ENCODE peak calls at places on chromosomes 6 and 20, in seven cellular contexts. F, T, V, M, E, Y and B are unnamed samples.

GRCh38 chr6:168542301-168542700 is 101.3 kb downstream of the SMOC2 start:
- DNase-seq in F (peak), T (no peak), V (no peak), M (no peak), E (peak), Y (no peak), B (no peak)

GRCh38 chr20:16028923-16029322 is 544.3 kb downstream of the KIF16B start:
- DNase-seq in F (no peak), T (no peak), V (no peak), M (no peak), E (no peak), Y (no peak), B (no peak)

GRCh38 chr6:139944131-139944530 is 569.7 kb upstream of the CITED2 start:
- DNase-seq in F (no peak), T (no peak), V (no peak), M (no peak), E (no peak), Y (no peak), B (no peak)

GRCh38 chr6:42166444-42167141 is 6.6 kb upstream of the GUCA1A start:
- DNase-seq in F (peak), T (peak), V (peak), M (peak), E (peak), Y (peak), B (no peak)

GRCh38 chr6:170505306-170505705 is 47.8 kb downstream of the PSMB1 start:
- DNase-seq in F (no peak), T (no peak), V (no peak), M (no peak), E (no peak), Y (no peak), B (no peak)

GRCh38 chr20:17629678-17630089 is 52.4 kb downstream of the RRBP1 start:
- DNase-seq in F (no peak), T (no peak), V (no peak), M (no peak), E (no peak), Y (no peak), B (no peak)

GRCh38 chr6:15296735-15297134 is 50.9 kb downstream of the JARID2 start:
- DNase-seq in F (no peak), T (no peak), V (no peak), M (no peak), E (no peak), Y (no peak), B (no peak)

GRCh38 chr20:24949756-24950127 is 673 bp downstream of the CST7 start:
- DNase-seq in F (no peak), T (no peak), V (no peak), M (no peak), E (no peak), Y (no peak), B (no peak)

GRCh38 chr6:37134622-37135191 is 35.2 kb upstream of the PIM1 start:
- DNase-seq in F (peak), T (no peak), V (peak), M (no peak), E (peak), Y (peak), B (peak)

GRCh38 chr6:13531956-13532355 is 42.4 kb upstream of the SIRT5 start:
- DNase-seq in F (no peak), T (no peak), V (no peak), M (no peak), E (no peak), Y (no peak), B (no peak)

DNA sequence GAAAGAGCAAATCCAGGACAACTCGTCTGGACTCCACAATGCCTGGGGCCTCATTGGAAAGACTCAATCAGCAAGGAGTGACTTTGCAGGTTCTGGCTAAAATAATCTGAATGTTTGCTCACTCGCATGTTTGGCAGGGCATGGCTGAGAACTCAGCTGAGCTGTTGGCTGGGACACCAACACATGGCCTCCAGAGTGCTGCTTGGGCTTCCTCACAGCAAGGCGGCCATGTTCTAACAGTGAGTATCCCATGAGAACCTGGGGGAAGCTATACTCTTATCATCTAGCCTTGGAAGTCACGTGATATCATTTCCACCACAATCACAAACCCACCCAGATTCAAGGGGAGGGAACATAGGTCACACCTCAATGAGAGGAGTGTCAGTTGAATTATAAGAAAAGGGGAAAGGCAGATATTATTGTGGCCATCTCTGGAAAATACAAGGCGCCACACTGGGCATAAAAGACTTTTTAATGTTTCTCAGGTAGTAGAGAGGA is 23.1 kb upstream of the SHLD1 start:
- DNase-seq in F (no peak), T (no peak), V (no peak), M (no peak), E (no peak), Y (no peak), B (no peak)
- H3K4me3 ChIP-seq in F (no peak), T (no peak), V (no peak), M (no peak), E (no peak), Y (no peak), B (no peak)

GRCh38 chr20:21706345-21707195 is 1.1 kb downstream of the PAX1 start:
- DNase-seq in F (no peak), T (no peak), V (no peak), M (no peak), E (no peak), Y (no peak), B (no peak)

GRCh38 chr20:21704408-21705385 is 767 bp upstream of the PAX1 start:
- DNase-seq in F (no peak), T (no peak), V (no peak), M (no peak), E (no peak), Y (no peak), B (no peak)

GRCh38 chr20:21703740-21704407 is 1.6 kb upstream of the PAX1 start:
- DNase-seq in F (no peak), T (no peak), V (no peak), M (no peak), E (no peak), Y (no peak), B (no peak)

GRCh38 chr20:21707267-21707666 is 1.8 kb downstream of the PAX1 start:
- DNase-seq in F (no peak), T (no peak), V (no peak), M (no peak), E (no peak), Y (no peak), B (no peak)

GRCh38 chr20:21705466-21706344 is at the start of gene PAX1:
- DNase-seq in F (no peak), T (no peak), V (no peak), M (peak), E (no peak), Y (no peak), B (no peak)
- H3K4me3 ChIP-seq in F (no peak), T (peak), V (no peak), M (peak), E (no peak), Y (no peak), B (no peak)

GRCh38 chr6:135085700-135086413 is 31.2 kb upstream of the HBS1L start:
- DNase-seq in F (no peak), T (no peak), V (no peak), M (no peak), E (no peak), Y (no peak), B (no peak)
- H3K4me3 ChIP-seq in F (no peak), T (no peak), V (no peak), M (no peak), E (no peak), Y (peak), B (no peak)

GRCh38 chr6:104941694-104942177 is 15.2 kb upstream of the LIN28B start:
- DNase-seq in F (no peak), T (no peak), V (peak), M (peak), E (no peak), Y (no peak), B (no peak)

GRCh38 chr6:104940881-104941693 is 15.8 kb upstream of the LIN28B start:
- DNase-seq in F (peak), T (no peak), V (peak), M (peak), E (peak), Y (peak), B (no peak)

GRCh38 chr6:104936766-104937535 is 20.0 kb upstream of the LIN28B start:
- DNase-seq in F (no peak), T (no peak), V (no peak), M (no peak), E (no peak), Y (no peak), B (no peak)

GRCh38 chr6:104940238-104940880 is 16.5 kb upstream of the LIN28B start:
- DNase-seq in F (no peak), T (no peak), V (peak), M (peak), E (no peak), Y (no peak), B (no peak)
- H3K4me3 ChIP-seq in F (peak), T (peak), V (peak), M (peak), E (peak), Y (peak), B (peak)

DNA sequence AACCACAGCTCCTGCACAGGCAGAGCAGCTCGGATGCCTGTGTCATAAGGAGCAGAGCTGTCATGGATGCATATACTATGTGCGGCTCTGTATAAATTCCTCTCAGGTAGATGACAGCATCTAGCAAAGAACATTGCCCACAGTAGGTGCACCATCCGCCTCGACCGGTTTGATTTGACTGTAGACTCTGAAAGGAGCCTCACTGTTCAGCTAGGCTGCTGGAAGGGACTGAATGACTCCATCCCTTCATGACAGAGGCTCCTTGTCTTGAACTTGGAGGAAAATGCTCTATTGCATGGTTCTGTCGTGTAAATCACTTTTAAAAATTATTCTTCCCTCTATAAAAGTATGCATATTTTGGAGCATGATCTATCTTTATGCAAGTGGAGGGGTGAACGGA is 128.8 kb upstream of the QKI start:
- DNase-seq in F (no peak), T (no peak), V (no peak), M (no peak), E (no peak), Y (no peak), B (no peak)
- H3K4me3 ChIP-seq in F (no peak), T (no peak), V (no peak), M (no peak), E (no peak), Y (no peak), B (no peak)

DNA sequence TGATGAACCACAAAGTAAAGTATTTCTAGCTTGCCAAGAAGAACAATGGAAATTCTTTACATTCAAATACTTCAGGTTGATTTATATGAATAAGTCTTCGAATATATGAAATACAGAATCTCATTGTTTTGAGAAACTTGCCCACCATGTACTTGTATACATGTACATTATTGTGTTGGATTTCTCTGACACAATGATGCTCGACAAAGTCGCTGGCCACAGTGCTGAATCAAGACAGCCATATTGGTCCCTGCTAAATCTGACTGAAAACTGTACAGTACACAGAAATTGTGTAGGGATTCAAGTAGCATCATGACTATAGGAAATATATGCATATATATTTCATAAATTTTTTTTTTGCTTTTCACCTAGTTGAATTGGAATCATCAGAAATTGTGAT is 13.1 kb upstream of the LIN28B start:
- DNase-seq in F (peak), T (no peak), V (peak), M (peak), E (peak), Y (peak), B (no peak)
- H3K4me3 ChIP-seq in F (no peak), T (no peak), V (no peak), M (no peak), E (no peak), Y (no peak), B (no peak)